ENCODE peak calls at places on chromosome 12, in nine cellular contexts. M is A549; I is astrocyte of the spinal cord; T is ovary; Y is mammary epithelial cell; A is CD4-positive, alpha-beta T cell; W is upper lobe of right lung; Z is AG04450; E is fibroblast of the aortic adventitia. C is an unnamed sample.

GRCh38 chr12:6871052-6871957 is 1.8 kb downstream of the SPSB2 start:
- DNase-seq in M (peak; percentile 76), I (peak; percentile 5), T (no peak), Y (peak; percentile 72), A (no peak), W (peak; percentile 84), Z (no peak), E (no peak), C (no peak)

GRCh38 chr12:64983771-64984170 is 137.3 kb downstream of the WIF1 start:
- DNase-seq in M (no peak), I (no peak), T (no peak), Y (peak; percentile 79), A (no peak), W (no peak), Z (no peak), E (no peak), C (no peak)

GRCh38 chr12:102567031-102567985 is 86.9 kb upstream of the IGF1 start:
- DNase-seq in M (peak; percentile 40), I (peak; percentile 69), T (no peak), Y (peak; percentile 1), A (no peak), W (no peak), Z (peak; percentile 21), E (peak; percentile 51), C (peak; percentile 12)

GRCh38 chr12:123106640-123107359 is 44.1 kb downstream of the PITPNM2 start:
- DNase-seq in M (no peak), I (no peak), T (no peak), Y (no peak), A (peak; percentile 36), W (peak; percentile 71), Z (no peak), E (no peak), C (no peak)

GRCh38 chr12:93578221-93578620 is 5.7 kb downstream of the SOCS2 start:
- DNase-seq in M (no peak), I (no peak), T (no peak), Y (no peak), A (no peak), W (no peak), Z (no peak), E (no peak), C (no peak)

GRCh38 chr12:12582895-12583303 is 20.2 kb upstream of the DUSP16 start:
- DNase-seq in M (peak; percentile 79), I (no peak), T (no peak), Y (peak; percentile 84), A (no peak), W (no peak), Z (no peak), E (no peak), C (peak; percentile 41)

GRCh38 chr12:32455607-32456063 is 56.3 kb downstream of the FGD4 start:
- DNase-seq in M (peak; percentile 66), I (peak; percentile 88), T (no peak), Y (peak; percentile 58), A (no peak), W (no peak), Z (peak; percentile 33), E (peak; percentile 89), C (peak; percentile 52)

GRCh38 chr12:50004696-50005095 is 20.6 kb downstream of the RACGAP1 start:
- DNase-seq in M (no peak), I (no peak), T (no peak), Y (no peak), A (no peak), W (no peak), Z (no peak), E (no peak), C (no peak)

GRCh38 chr12:47757840-47758583 is 668 bp downstream of the RAPGEF3 start:
- DNase-seq in M (no peak), I (no peak), T (peak; percentile 81), Y (no peak), A (no peak), W (peak; percentile 82), Z (no peak), E (no peak), C (no peak)

GRCh38 chr12:111056618-111057521 is 136.5 kb upstream of the MYL2 start:
- DNase-seq in M (no peak), I (no peak), T (no peak), Y (no peak), A (peak; percentile 11), W (no peak), Z (no peak), E (no peak), C (no peak)

GRCh38 chr12:54879132-54879531 is 24.8 kb downstream of the MUCL1 start:
- DNase-seq in M (no peak), I (no peak), T (no peak), Y (no peak), A (no peak), W (no peak), Z (no peak), E (peak; percentile 52), C (peak; percentile 1)

GRCh38 chr12:47397664-47398281 is 308.1 kb downstream of the RPAP3 start:
- DNase-seq in M (peak; percentile 51), I (peak; percentile 72), T (no peak), Y (peak; percentile 74), A (no peak), W (no peak), Z (no peak), E (peak; percentile 77), C (peak; percentile 48)

GRCh38 chr12:92745874-92746553 is 43.2 kb downstream of the PLEKHG7 start:
- DNase-seq in M (peak; percentile 72), I (peak; percentile 97), T (peak; percentile 69), Y (peak; percentile 85), A (no peak), W (no peak), Z (peak; percentile 68), E (peak; percentile 98), C (peak; percentile 82)

GRCh38 chr12:124906606-124907261 is 7.7 kb downstream of the UBC start:
- DNase-seq in M (peak; percentile 82), I (peak; percentile 92), T (peak; percentile 74), Y (peak; percentile 89), A (peak; percentile 89), W (peak; percentile 71), Z (peak; percentile 76), E (peak; percentile 94), C (peak; percentile 76)

GRCh38 chr12:39329015-39329414 is 113.9 kb downstream of the KIF21A start:
- DNase-seq in M (no peak), I (peak; percentile 31), T (no peak), Y (peak; percentile 30), A (no peak), W (no peak), Z (no peak), E (peak; percentile 30), C (no peak)

GRCh38 chr12:106205208-106206069 is 42.4 kb downstream of the CKAP4 start:
- DNase-seq in M (no peak), I (no peak), T (no peak), Y (peak; percentile 44), A (no peak), W (no peak), Z (no peak), E (no peak), C (no peak)
- TF ChIP-seq CTCF in M (peak; percentile 36), I (no peak), T (no peak), Y (peak; percentile 35), A (no peak), W (no peak), Z (no peak), E (peak; percentile 10), C (no peak)

GRCh38 chr12:66107451-66107915 is 23.1 kb downstream of the LLPH start:
- DNase-seq in M (peak; percentile 69), I (peak; percentile 92), T (no peak), Y (peak; percentile 91), A (peak; percentile 11), W (no peak), Z (peak; percentile 88), E (peak; percentile 98), C (peak; percentile 89)

GRCh38 chr12:66103011-66103913 is 27.3 kb downstream of the LLPH start:
- DNase-seq in M (no peak), I (no peak), T (no peak), Y (no peak), A (no peak), W (no peak), Z (no peak), E (no peak), C (no peak)
- TF ChIP-seq CTCF in M (no peak), I (peak; percentile 22), T (no peak), Y (peak; percentile 41), A (no peak), W (no peak), Z (peak; percentile 36), E (peak; percentile 14), C (no peak)

GRCh38 chr12:108568653-108569154 is 6.3 kb downstream of the ISCU start:
- DNase-seq in M (no peak), I (no peak), T (no peak), Y (no peak), A (peak; percentile 47), W (no peak), Z (no peak), E (no peak), C (no peak)

GRCh38 chr12:108573310-108573709 is 10.9 kb downstream of the ISCU start:
- DNase-seq in M (no peak), I (no peak), T (no peak), Y (no peak), A (no peak), W (no peak), Z (no peak), E (no peak), C (no peak)

GRCh38 chr12:108571604-108572165 is 9.3 kb downstream of the ISCU start:
- DNase-seq in M (no peak), I (no peak), T (no peak), Y (no peak), A (no peak), W (no peak), Z (no peak), E (no peak), C (no peak)

GRCh38 chr12:108572166-108572790 is 9.9 kb downstream of the ISCU start:
- DNase-seq in M (no peak), I (no peak), T (no peak), Y (no peak), A (no peak), W (no peak), Z (no peak), E (no peak), C (no peak)

DNA sequence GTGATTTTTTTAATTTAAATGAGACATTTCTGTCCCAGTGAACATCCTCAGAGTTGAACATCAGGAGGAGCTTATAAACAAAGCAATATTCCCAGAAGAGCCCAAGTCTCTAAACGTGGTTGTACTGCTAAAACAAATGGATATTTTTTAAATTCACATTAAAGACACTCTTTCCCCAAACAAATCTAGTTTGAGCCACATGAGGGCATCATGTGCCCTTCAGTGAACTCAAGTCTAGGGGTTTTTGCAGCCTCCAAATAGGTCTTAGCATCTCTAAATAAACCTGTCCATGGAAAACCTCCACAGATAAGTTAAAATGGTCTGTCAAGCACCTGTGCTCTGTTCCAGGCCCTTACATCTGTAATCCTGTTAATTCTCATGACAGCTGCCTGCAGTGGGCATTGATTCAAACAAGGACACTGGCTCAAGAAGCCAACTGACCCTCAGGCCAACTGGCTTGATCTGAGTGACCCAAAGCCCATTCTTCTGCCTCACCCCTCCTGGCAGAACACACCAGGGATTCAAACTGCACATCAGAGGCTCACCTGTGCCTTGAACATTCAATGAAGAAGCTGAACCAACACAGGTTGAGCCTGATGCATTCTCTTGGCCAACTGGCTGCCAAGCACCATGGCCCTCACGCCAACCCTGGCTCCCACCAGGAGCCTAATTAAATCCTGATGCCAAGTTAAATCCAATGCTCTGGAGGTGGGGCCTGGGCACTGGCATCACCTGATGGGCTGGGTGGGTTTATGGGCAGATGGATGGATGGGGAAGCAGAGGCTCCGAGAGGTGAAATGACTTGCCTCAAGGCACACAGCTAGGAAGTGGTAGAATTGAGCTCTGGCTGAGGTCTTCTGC is 8.6 kb downstream of the ISCU start:
- DNase-seq in M (no peak), I (peak; percentile 67), T (no peak), Y (no peak), A (no peak), W (no peak), Z (no peak), E (peak; percentile 84), C (peak; percentile 40)
- TF ChIP-seq CTCF in M (peak; percentile 53), I (peak; percentile 47), T (no peak), Y (peak; percentile 30), A (no peak), W (peak; percentile 32), Z (peak; percentile 59), E (peak; percentile 59), C (peak; percentile 58)

GRCh38 chr12:130192667-130193345 is 30.5 kb downstream of the FZD10 start:
- DNase-seq in M (no peak), I (no peak), T (no peak), Y (no peak), A (no peak), W (no peak), Z (no peak), E (no peak), C (no peak)
- TF ChIP-seq CTCF in M (no peak), I (no peak), T (no peak), Y (no peak), A (no peak), W (no peak), Z (no peak), E (no peak), C (no peak)

C was measured in AG09319.